ENCODE peak calls at places on chromosomes 4 and X, in eight cellular contexts. X is epithelial cell of prostate; P is CD4-positive, CD25-positive, alpha-beta regulatory T cell; U is NCI-H1105 treated with DMSO at 0.1 percent for 48 hours; O is IMR-90; N is T follicular helper cell; Y is globus pallidus; Z is CD8-positive, alpha-beta T cell. Q is an unnamed sample.

GRCh38 chr4:14446311-14446710 is 556.0 kb upstream of the CPEB2 start:
- DNase-seq in X (peak), P (no peak), U (no peak), O (peak), N (no peak), Y (no peak), Z (no peak), Q (no peak)

GRCh38 chr4:94551616-94552564 is 100.1 kb downstream of the PDLIM5 start:
- DNase-seq in X (no peak), P (no peak), U (no peak), O (peak), N (no peak), Y (no peak), Z (no peak), Q (no peak)

GRCh38 chr4:186248643-186249042 is 17.3 kb upstream of the F11 start:
- DNase-seq in X (no peak), P (no peak), U (no peak), O (no peak), N (no peak), Y (peak), Z (no peak), Q (no peak)

GRCh38 chrX:35076061-35076460 is 133.5 kb downstream of the FAM47B start:
- DNase-seq in X (peak), P (no peak), U (no peak), O (no peak), N (no peak), Y (no peak), Z (no peak), Q (no peak)

GRCh38 chr4:135533053-135533452 is 1331.5 kb upstream of the PABPC4L start:
- DNase-seq in X (no peak), P (no peak), U (no peak), O (no peak), N (no peak), Y (no peak), Z (no peak), Q (no peak)

GRCh38 chr4:830776-831482 is 5.0 kb upstream of the CPLX1 start:
- DNase-seq in X (no peak), P (no peak), U (no peak), O (no peak), N (no peak), Y (no peak), Z (no peak), Q (no peak)

GRCh38 chr4:71120831-71121524 is 127.5 kb downstream of the DCK start:
- DNase-seq in X (no peak), P (no peak), U (no peak), O (no peak), N (no peak), Y (no peak), Z (no peak), Q (no peak)

GRCh38 chr4:10157478-10158354 is 41.1 kb upstream of the WDR1 start:
- DNase-seq in X (no peak), P (peak), U (peak), O (peak), N (peak), Y (peak), Z (peak), Q (peak)

GRCh38 chr4:140057693-140058092 is 96.3 kb downstream of the MAML3 start:
- DNase-seq in X (no peak), P (no peak), U (no peak), O (no peak), N (no peak), Y (no peak), Z (no peak), Q (no peak)

GRCh38 chrX:15718283-15718970 is 19.6 kb upstream of the CA5B start:
- DNase-seq in X (no peak), P (no peak), U (no peak), O (no peak), N (no peak), Y (no peak), Z (no peak), Q (no peak)

GRCh38 chr4:105715692-105716278 is 7.2 kb downstream of the GSTCD start:
- DNase-seq in X (no peak), P (peak), U (peak), O (peak), N (no peak), Y (peak), Z (no peak), Q (no peak)

GRCh38 chrX:10197597-10198210 is 40.9 kb downstream of the CLCN4 start:
- DNase-seq in X (no peak), P (no peak), U (no peak), O (no peak), N (no peak), Y (no peak), Z (no peak), Q (no peak)

GRCh38 chr4:1288786-1289185 is 905 bp upstream of the MAEA start:
- DNase-seq in X (no peak), P (no peak), U (no peak), O (no peak), N (no peak), Y (no peak), Z (no peak), Q (no peak)

Q was measured in stomach.